ENCODE peak calls at places on chromosomes 4 and X, in four cellular contexts. A, U, H and Q are unnamed samples.

GRCh38 chrX:136577562-136577961 is 45.5 kb downstream of the VGLL1 start:
- DNase-seq in A (no peak), U (no peak), H (peak), Q (no peak)

GRCh38 chr4:82561745-82562552 is at the start of gene TMEM150C:
- DNase-seq in A (no peak), U (no peak), H (no peak), Q (peak)

GRCh38 chr4:169440446-169440845 is 169.7 kb upstream of the SH3RF1 start:
- DNase-seq in A (no peak), U (no peak), H (no peak), Q (no peak)

GRCh38 chr4:48963042-48963679 is 22.9 kb upstream of the CWH43 start:
- DNase-seq in A (peak), U (peak), H (peak), Q (no peak)

GRCh38 chrX:108000751-108001150 is 18.6 kb upstream of the TEX13B start:
- DNase-seq in A (no peak), U (no peak), H (no peak), Q (no peak)

GRCh38 chr4:2484993-2485392 is 16.1 kb downstream of the RNF4 start:
- DNase-seq in A (peak), U (peak), H (peak), Q (peak)

GRCh38 chr4:164204434-164204833 is 549.5 kb upstream of the SMIM31 start:
- DNase-seq in A (no peak), U (no peak), H (no peak), Q (no peak)

GRCh38 chr4:78312989-78313753 is 238.4 kb upstream of the ANXA3 start:
- DNase-seq in A (no peak), U (no peak), H (no peak), Q (no peak)

GRCh38 chr4:168893807-168894206 is 116.2 kb downstream of the CBR4 start:
- DNase-seq in A (no peak), U (no peak), H (no peak), Q (no peak)

GRCh38 chrX:23394421-23394820 is 59.8 kb downstream of the PTCHD1 start:
- DNase-seq in A (no peak), U (no peak), H (no peak), Q (no peak)

GRCh38 chr4:118883861-118884260 is 4.8 kb upstream of the SYNPO2 start:
- DNase-seq in A (no peak), U (no peak), H (no peak), Q (no peak)

GRCh38 chr4:115515379-115516171 is 402.2 kb upstream of the NDST4 start:
- DNase-seq in A (peak), U (no peak), H (no peak), Q (peak)

GRCh38 chr4:85828295-85828910 is 353.5 kb downstream of the ARHGAP24 start:
- DNase-seq in A (no peak), U (no peak), H (no peak), Q (no peak)

GRCh38 chr4:80112236-80112635 is 39.2 kb upstream of the ANTXR2 start:
- DNase-seq in A (no peak), U (no peak), H (peak), Q (no peak)

GRCh38 chr4:48360285-48360965 is 19.1 kb downstream of the SLAIN2 start:
- DNase-seq in A (no peak), U (no peak), H (no peak), Q (no peak)

GRCh38 chrX:15524417-15524816 is 23.8 kb downstream of the BMX start:
- DNase-seq in A (no peak), U (no peak), H (no peak), Q (no peak)

GRCh38 chrX:119067023-119067739 is 5.6 kb upstream of the CT47C1 start:
- DNase-seq in A (no peak), U (no peak), H (peak), Q (no peak)

GRCh38 chr4:105569014-105569850 is 16.8 kb downstream of the ARHGEF38 start:
- DNase-seq in A (no peak), U (no peak), H (no peak), Q (no peak)

GRCh38 chr4:26020896-26021295 is 106.9 kb downstream of the SMIM20 start:
- DNase-seq in A (no peak), U (no peak), H (no peak), Q (no peak)

GRCh38 chr4:107599841-107600240 is 120.2 kb downstream of the PAPSS1 start:
- DNase-seq in A (no peak), U (no peak), H (no peak), Q (no peak)

GRCh38 chr4:107600456-107600855 is 119.6 kb downstream of the PAPSS1 start:
- DNase-seq in A (no peak), U (no peak), H (no peak), Q (no peak)

GRCh38 chr4:107603430-107603829 is 116.6 kb downstream of the PAPSS1 start:
- DNase-seq in A (no peak), U (no peak), H (no peak), Q (no peak)

GRCh38 chr4:107600993-107601392 is 119.0 kb downstream of the PAPSS1 start:
- DNase-seq in A (no peak), U (no peak), H (no peak), Q (no peak)
- TF ChIP-seq SPI1 in A (no peak), U (no peak), H (no peak), Q (no peak)

DNA sequence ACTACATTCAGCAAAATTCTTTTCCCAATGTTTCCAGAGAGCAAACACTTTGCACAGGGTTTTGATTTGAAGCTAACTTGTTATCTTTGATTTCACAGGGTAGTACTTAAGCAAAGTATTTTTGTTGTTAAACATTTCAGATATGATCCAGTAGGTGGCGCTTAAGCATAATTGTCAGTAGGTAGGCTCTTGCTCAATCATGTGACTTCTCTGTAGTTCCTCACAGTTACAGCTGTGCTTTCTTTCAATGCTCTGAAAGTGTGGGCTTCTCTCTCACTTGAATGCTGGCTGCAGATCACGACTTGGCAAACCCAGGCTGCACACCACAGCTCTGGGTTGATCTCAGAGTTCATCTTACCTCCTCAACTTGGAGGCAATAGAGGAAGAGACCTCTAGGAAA is 1016.5 kb downstream of the SH3BGRL start:
- DNase-seq in A (peak), U (peak), H (peak), Q (no peak)
- TF ChIP-seq SPI1 in A (no peak), U (peak), H (no peak), Q (no peak)

DNA sequence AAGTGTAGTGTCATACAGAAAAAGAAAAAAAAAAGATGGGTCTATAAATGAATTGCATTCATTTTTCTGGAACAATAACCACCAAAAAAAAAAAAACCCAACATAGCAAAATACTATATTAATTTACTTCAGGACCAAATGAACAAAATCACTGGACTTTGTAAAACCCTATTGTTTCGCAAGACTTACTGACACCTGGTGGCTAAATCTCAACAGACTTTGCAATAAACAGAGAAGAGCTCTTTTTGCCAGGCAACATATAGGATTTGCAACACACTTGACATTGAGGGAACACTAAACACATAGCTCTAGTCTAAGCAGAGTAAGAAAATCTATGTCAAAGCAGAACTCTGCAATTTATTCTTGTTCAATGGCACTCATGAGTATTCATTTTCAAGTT is 990.2 kb downstream of the STPG2 start:
- DNase-seq in A (no peak), U (no peak), H (no peak), Q (no peak)
- TF ChIP-seq SPI1 in A (no peak), U (no peak), H (no peak), Q (no peak)

DNA sequence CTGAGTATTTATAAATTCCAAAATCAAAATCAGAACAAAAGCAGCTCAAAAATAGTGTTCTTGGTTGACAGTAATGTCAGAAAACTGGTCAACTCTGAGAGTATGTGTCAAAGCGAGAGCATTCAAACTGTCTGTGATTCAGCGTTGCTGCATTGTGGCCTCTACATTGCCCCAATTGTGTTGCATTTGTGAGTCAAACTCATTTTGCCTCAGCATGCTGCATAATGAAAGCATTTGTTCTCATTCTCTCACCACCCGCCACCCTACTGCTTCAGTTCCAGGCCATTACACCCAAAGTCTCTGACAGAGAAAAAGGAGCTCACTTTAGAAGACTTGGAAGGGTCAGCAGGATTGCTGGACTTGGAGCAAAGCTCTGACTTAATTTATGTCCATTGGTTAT is 153.7 kb upstream of the ANK2 start:
- DNase-seq in A (peak), U (no peak), H (no peak), Q (no peak)
- TF ChIP-seq SPI1 in A (no peak), U (no peak), H (no peak), Q (no peak)

DNA sequence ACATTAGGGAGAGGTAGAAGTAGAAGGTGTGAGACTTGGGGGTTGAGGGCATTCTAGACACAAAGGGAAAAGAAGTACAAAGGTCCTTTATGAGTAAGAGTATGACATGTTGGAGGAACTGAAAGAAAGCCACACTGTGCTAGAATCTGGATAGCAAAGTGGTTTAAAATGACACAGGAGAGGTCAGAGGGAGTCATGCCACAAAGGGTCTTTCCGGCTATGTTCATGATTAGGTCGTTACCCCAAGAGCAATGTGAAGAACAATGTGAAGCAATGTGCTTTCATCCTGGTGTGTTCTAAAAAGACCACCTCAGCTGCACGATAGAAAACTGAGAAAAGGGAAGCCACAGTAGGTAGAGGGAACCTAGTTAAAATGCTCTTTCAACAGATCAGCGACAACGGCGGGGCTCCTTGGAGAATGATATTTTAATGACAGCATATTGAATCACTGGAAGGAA is 29.2 kb downstream of the SMIM14 start:
- DNase-seq in A (peak), U (peak), H (no peak), Q (no peak)
- TF ChIP-seq SPI1 in A (peak), U (no peak), H (no peak), Q (peak)

GRCh38 chrX:81336455-81337144 is 134.7 kb downstream of the SH3BGRL start:
- DNase-seq in A (no peak), U (no peak), H (no peak), Q (no peak)
- TF ChIP-seq SPI1 in A (no peak), U (no peak), H (no peak), Q (no peak)

DNA sequence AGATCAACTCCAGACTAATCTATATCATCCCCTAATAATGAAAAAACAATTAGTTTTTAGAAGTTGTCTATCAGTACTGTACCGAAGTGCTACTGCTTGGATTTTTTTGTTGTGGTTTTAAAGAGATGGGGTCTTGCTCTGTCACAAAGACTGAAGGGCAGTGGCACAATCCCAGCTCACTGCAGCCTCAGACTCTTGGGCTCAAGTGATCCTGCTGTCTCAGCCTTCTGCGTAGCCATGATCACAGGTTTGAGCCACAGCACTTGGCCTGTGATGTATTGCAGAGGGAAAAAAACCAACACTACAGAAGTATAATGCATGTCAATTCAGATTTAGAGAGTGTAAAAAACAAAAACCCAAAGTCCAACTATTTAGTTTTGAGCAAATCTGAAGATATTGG is 875.0 kb downstream of the ADGRL3 start:
- DNase-seq in A (no peak), U (no peak), H (no peak), Q (no peak)
- TF ChIP-seq SPI1 in A (no peak), U (no peak), H (no peak), Q (no peak)

DNA sequence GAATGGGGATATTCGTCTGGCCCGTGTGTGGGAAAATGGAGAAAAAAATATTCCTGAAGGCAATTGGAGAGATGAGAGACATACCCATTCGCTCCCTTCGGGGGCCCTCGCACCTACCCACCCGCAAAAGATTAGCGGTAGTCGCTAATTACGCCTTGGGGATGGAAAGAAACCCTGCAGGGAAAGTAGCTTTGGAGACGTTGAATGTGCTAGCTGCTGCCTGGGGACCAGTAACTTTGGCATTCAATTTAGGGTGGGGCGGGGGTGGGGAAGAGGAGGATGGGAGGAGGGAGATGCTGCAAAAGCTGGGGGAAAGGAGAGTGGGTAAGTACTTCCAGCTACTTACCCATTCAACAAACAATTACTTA is 407 bp upstream of the ZC4H2 start:
- DNase-seq in A (no peak), U (no peak), H (no peak), Q (no peak)
- TF ChIP-seq SPI1 in A (no peak), U (no peak), H (no peak), Q (no peak)

GRCh38 chr4:65668201-65669007 is 1.9 kb downstream of the EPHA5 start:
- DNase-seq in A (no peak), U (no peak), H (no peak), Q (no peak)
- TF ChIP-seq SPI1 in A (no peak), U (no peak), H (no peak), Q (no peak)

GRCh38 chrX:70422886-70423336 is at the start of gene GDPD2:
- DNase-seq in A (no peak), U (no peak), H (no peak), Q (no peak)
- TF ChIP-seq SPI1 in A (no peak), U (no peak), H (no peak), Q (no peak)